ENCODE peak calls at places on chromosomes 3 and 15, in four cellular contexts. Y is HL-60, V is PC-3, K is left ventricle myocardium inferior. S is an unnamed sample.

GRCh38 chr3:153219147-153219546 is 57.1 kb downstream of the RAP2B start:
- DNase-seq in K (no peak), Y (no peak), V (no peak), S (no peak)

GRCh38 chr3:134228461-134228860 is 22.2 kb downstream of the RYK start:
- DNase-seq in V (no peak), Y (no peak), K (no peak), S (no peak)

GRCh38 chr3:122513386-122514122 is 1.2 kb downstream of the KPNA1 start:
- DNase-seq in K (no peak), Y (no peak), V (peak), S (no peak)

GRCh38 chr3:97952872-97953271 is 19.4 kb downstream of the RIOX2 start:
- DNase-seq in K (no peak), V (peak), Y (no peak), S (no peak)

GRCh38 chr3:17038900-17039545 is 154.3 kb downstream of the PLCL2 start:
- DNase-seq in K (no peak), V (peak), Y (no peak), S (no peak)

GRCh38 chr3:139653582-139653981 is 24.2 kb downstream of the NMNAT3 start:
- DNase-seq in V (peak), Y (no peak), K (no peak), S (no peak)

GRCh38 chr3:106176734-106177133 is 307.9 kb upstream of the CBLB start:
- DNase-seq in K (no peak), Y (peak), V (no peak), S (no peak)

GRCh38 chr15:87369269-87369668 is 887.3 kb downstream of the NTRK3 start:
- DNase-seq in V (peak), Y (no peak), K (no peak), S (no peak)

GRCh38 chr3:73401058-73401457 is 223.7 kb downstream of the PDZRN3 start:
- DNase-seq in K (no peak), V (no peak), Y (no peak), S (no peak)

GRCh38 chr15:27628486-27628885 is 470.6 kb downstream of the OCA2 start:
- DNase-seq in Y (no peak), V (no peak), K (no peak), S (no peak)

GRCh38 chr15:68691667-68692066 is 112.9 kb downstream of the CORO2B start:
- DNase-seq in Y (no peak), K (no peak), V (peak), S (no peak)

GRCh38 chr15:86139828-86140227 is 60.2 kb downstream of the AGBL1 start:
- DNase-seq in V (no peak), K (no peak), Y (no peak), S (no peak)

GRCh38 chr15:90902996-90903732 is at the start of gene MAN2A2:
- DNase-seq in V (peak), Y (peak), K (peak), S (peak)

GRCh38 chr3:173800154-173800553 is 402.6 kb downstream of the NLGN1 start:
- DNase-seq in V (no peak), K (no peak), Y (no peak), S (no peak)

GRCh38 chr3:58151637-58152036 is 59.1 kb downstream of the DNASE1L3 start:
- DNase-seq in K (peak), V (no peak), Y (no peak), S (no peak)

GRCh38 chr3:22939349-22939748 is 263.8 kb upstream of the UBE2E2 start:
- DNase-seq in Y (no peak), K (no peak), V (no peak), S (no peak)

GRCh38 chr15:40340038-40340739 is 550 bp downstream of the CCDC9B start:
- DNase-seq in K (peak), V (peak), Y (no peak), S (peak)

GRCh38 chr3:15708882-15709677 is 88.7 kb downstream of the ANKRD28 start:
- DNase-seq in K (no peak), V (no peak), Y (peak), S (no peak)

GRCh38 chr3:72060447-72061034 is 275.6 kb upstream of the PROK2 start:
- DNase-seq in Y (no peak), K (no peak), V (no peak), S (no peak)

GRCh38 chr15:60972866-60973265 is 256.2 kb downstream of the RORA start:
- DNase-seq in Y (no peak), K (no peak), V (peak), S (no peak)

GRCh38 chr3:132788299-132788698 is 66.1 kb upstream of the NPHP3 start:
- DNase-seq in V (peak), Y (no peak), K (no peak), S (no peak)

GRCh38 chr3:113234028-113234427 is 22.7 kb downstream of the BOC start:
- DNase-seq in Y (no peak), V (no peak), K (no peak), S (no peak)

GRCh38 chr15:75981149-75981815 is 30.9 kb downstream of the NRG4 start:
- DNase-seq in V (no peak), K (no peak), Y (no peak), S (no peak)

GRCh38 chr3:128971421-128971820 is 22.5 kb downstream of the CFAP92 start:
- DNase-seq in V (no peak), Y (peak), K (peak), S (no peak)

GRCh38 chr3:32154180-32154579 is 47.8 kb downstream of the GPD1L start:
- DNase-seq in K (no peak), Y (no peak), V (peak), S (no peak)

GRCh38 chr3:70071138-70071537 is 71.6 kb downstream of the SAMMSON start:
- DNase-seq in Y (no peak), V (no peak), K (no peak), S (no peak)

GRCh38 chr3:160981217-160981938 is 123.8 kb downstream of the B3GALNT1 start:
- DNase-seq in V (no peak), K (no peak), Y (peak), S (peak)

GRCh38 chr15:89375093-89376062 is 40.8 kb upstream of the POLG start:
- DNase-seq in Y (no peak), V (no peak), K (no peak), S (no peak)

DNA sequence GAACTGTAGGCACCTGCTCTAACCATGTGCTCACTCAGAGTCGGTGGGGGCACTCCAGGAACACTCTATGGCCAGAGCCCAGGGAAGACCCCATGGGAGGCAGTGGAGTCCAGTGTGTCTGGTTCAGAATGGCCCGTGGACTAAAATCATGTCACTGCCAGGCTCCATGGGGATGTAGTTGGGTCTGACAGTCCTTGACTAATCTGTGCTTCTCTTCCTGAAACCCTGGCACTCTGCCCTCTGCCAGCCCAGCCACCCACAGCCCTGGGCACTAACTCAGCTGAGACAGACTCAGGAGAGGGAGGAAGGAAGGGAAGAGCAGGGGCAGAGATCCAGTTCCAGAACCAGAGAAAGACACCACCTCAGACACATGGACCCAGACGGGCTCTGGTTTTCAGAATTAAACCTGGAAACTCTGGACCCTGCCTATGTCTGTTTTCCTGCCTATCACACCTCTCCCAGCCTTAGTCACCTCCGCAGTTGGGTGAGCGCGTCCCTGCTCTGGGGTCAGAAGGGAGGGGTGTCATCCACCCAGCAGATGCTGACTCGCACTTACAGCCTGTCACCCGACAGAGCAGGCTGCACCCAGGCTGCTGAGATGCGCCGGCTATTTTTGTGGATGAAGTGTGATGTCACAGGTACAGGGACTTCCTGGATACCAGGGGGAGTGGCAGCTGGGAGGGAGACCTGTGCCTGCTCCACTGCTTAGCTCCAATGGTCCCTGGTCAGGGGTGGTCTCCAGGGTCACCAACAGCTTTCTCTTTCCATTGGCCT is 56.8 kb upstream of the INSYN1 start:
- DNase-seq in Y (no peak), V (peak), K (no peak), S (no peak)
- H3K27ac ChIP-seq in Y (no peak), V (no peak), K (peak), S (no peak)

DNA sequence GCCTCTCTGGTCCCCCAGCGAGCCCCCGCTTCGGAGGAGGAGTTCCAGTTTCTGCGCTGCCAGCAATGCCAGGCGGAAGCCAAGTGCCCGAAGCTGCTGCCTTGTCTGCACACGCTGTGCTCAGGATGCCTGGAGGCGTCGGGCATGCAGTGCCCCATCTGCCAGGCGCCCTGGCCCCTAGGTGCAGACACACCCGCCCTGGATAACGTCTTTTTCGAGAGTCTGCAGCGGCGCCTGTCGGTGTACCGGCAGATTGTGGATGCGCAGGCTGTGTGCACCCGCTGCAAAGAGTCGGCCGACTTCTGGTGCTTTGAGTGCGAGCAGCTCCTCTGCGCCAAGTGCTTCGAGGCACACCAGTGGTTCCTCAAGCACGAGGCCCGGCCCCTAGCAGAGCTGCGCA is 3.5 kb downstream of the PML start:
- DNase-seq in K (no peak), V (no peak), Y (no peak), S (no peak)
- H3K27ac ChIP-seq in K (peak), V (no peak), Y (no peak), S (no peak)

GRCh38 chr15:66852064-66852905 is 150.2 kb downstream of the SMAD6 start:
- DNase-seq in V (no peak), Y (no peak), K (no peak), S (no peak)

GRCh38 chr15:66849746-66850077 is 147.7 kb downstream of the SMAD6 start:
- DNase-seq in K (no peak), V (no peak), Y (no peak), S (no peak)

GRCh38 chr15:66849393-66849745 is 147.3 kb downstream of the SMAD6 start:
- DNase-seq in Y (no peak), K (no peak), V (no peak), S (no peak)

GRCh38 chr15:66850078-66850991 is 148.3 kb downstream of the SMAD6 start:
- DNase-seq in V (no peak), Y (no peak), K (peak), S (no peak)

DNA sequence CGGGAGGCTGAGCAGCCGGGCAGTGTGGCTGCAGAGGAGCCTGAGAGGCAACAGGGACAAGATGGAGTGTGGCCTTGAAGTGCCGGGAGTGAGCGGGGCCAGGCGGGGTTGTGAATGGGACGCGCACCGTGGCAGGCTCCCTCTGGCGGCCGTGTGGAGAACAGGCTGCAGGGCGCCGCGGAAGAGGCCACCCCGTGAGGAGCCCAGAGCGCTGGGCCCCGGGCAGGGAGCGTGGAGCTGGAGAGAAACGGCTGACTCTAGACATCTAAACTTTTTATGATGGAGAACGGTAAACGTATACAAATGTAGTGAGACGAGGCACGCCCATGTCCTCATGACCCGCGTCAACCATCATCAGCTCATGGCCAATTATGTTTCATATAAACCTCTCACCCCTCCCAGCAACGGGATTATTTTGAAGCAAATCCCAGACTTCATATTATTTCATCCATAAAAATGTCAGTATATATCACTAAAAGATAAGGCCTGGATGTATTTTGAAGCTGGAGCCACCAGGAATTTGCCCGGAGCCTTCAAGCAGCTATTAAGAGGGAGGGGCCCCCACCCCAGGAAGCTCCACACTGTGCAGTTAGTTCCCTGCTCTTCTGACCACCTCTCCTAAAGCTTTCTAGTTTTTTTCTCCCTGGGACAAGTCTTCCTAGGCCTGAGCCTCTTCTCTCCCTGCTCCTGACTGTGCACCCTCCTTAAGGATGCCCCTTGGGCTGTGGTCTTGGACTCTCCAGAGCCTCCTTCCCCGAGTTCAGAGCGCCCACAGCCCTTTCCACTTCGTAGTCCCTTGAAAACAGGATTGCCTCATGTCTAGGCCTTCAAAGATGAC is 149.4 kb downstream of the SMAD6 start:
- DNase-seq in V (peak), Y (peak), K (peak), S (peak)
- H3K27ac ChIP-seq in V (no peak), Y (no peak), K (peak), S (no peak)

DNA sequence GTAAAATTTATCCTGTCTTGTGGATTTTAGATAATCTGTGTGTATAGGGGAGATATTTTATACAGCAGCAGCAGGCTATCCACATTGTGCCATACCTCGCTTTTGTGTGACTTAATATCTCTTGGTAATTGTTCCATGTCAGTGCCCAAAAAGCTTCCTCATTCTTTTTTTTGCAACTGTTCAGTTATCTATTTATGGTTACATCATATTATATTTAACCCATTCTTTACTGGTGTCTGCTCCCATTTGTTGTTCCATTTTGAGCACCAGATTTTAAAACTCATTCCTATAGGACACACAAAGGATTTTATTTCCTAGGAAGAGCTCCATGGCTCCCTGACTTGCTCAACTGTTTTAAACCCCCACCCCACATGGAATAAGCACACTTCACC is 86.3 kb upstream of the RASGRP1 start:
- DNase-seq in Y (peak), K (no peak), V (no peak), S (no peak)
- H3K27ac ChIP-seq in Y (no peak), K (no peak), V (no peak), S (no peak)

GRCh38 chr3:177478170-177478859 is 281.0 kb upstream of the TBL1XR1 start:
- DNase-seq in Y (no peak), V (peak), K (no peak), S (no peak)
- H3K27ac ChIP-seq in Y (no peak), V (peak), K (peak), S (no peak)

GRCh38 chr3:11185564-11186317 is 31.4 kb downstream of the HRH1 start:
- DNase-seq in Y (no peak), V (peak), K (peak), S (no peak)
- H3K27ac ChIP-seq in Y (no peak), V (peak), K (peak), S (no peak)

DNA sequence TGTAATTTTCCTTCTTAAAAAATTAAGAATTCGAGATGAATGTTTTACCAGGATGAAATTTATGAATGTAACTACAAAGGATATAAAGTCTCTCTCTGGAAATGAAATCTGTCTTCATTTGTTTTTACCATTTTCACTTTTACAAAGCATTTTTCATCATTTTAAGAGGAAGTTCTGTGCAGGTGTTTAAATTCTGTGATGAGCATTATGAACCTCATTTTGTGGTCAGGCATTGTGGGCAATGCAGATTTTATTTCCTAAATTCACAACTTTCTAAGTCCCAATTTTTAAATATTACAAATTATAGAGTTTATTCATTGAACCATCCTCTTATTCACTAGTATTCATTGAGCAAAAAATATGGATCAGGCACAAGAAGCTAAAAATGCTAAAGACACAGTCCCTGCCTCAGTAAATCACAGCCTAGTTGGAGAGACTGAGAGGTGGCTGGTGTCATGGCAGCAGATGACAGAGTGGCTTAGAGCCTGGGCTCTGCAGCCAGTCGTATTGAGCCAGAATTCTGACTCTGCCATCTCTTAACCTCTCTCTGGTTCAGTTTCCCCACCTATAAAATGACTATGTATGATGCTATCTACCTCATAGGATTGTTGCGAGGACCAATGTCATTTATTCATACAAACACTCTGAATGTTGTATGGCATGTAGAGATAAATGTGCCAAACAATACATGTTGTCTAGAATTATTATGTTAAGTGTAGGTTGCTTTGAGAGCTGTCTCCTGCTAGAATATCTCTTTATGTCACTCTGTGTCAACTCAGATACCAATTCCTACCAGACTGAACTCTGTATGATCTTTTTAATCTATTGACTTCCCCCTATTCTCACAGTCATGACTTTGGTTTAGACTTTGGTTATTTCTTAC is 7.5 kb upstream of the TGFBR2 start:
- DNase-seq in V (no peak), Y (no peak), K (no peak), S (no peak)
- H3K27ac ChIP-seq in V (peak), Y (no peak), K (no peak), S (no peak)

GRCh38 chr3:98967758-98968157 is 66.3 kb upstream of the DCBLD2 start:
- DNase-seq in Y (no peak), K (no peak), V (no peak), S (no peak)

GRCh38 chr3:98966434-98966833 is 64.9 kb upstream of the DCBLD2 start:
- DNase-seq in K (no peak), V (peak), Y (no peak), S (no peak)

GRCh38 chr3:98968824-98969223 is 67.3 kb upstream of the DCBLD2 start:
- DNase-seq in V (no peak), Y (no peak), K (no peak), S (no peak)

GRCh38 chr3:98968347-98968746 is 66.9 kb upstream of the DCBLD2 start:
- DNase-seq in Y (no peak), K (no peak), V (no peak), S (no peak)

GRCh38 chr3:98966862-98967554 is 65.5 kb upstream of the DCBLD2 start:
- DNase-seq in K (no peak), Y (no peak), V (peak), S (no peak)
- H3K27ac ChIP-seq in K (no peak), Y (no peak), V (peak), S (no peak)

S was measured in substantia nigra.